ENCODE peak calls at places on chromosomes 3 and 15, in ten cellular contexts. O is T-helper 9 cell; S is stimulated activated CD4-positive, alpha-beta T cell treated with anti-CD3 and anti-CD28 coated beads, Interleukin-15, amount 100 ng/mL, for 24 hours; K is NCI-H748 treated with DMSO at 0.1 percent for 48 hours; N is NCI-H1694 treated with DMSO at 0.1 percent for 48 hours; G is ACHN; C is caudate nucleus; T is natural killer cell treated with Interleukin-12 subunit alpha and Interleukin-12 subunit beta and Interleukin-15 and Interleukin-18, amount 100 ng/mL, for 72 hours; E is CD8-positive, alpha-beta T cell; I is germinal center. D is an unnamed sample.

GRCh38 chr15:59349715-59350420 is 22.8 kb downstream of the MYO1E start:
- DNase-seq in C (no peak), T (no peak), I (no peak), N (no peak), G (peak), S (peak), E (no peak), O (no peak), K (no peak), D (peak)

GRCh38 chr15:89068325-89068784 is 19.9 kb upstream of the ABHD2 start:
- DNase-seq in N (no peak), S (peak), E (no peak), C (no peak), O (no peak), T (peak), K (no peak), I (no peak), G (peak), D (peak)

GRCh38 chr3:123448503-123449091 is at the start of gene ADCY5:
- DNase-seq in I (peak), S (peak), N (no peak), K (no peak), G (no peak), O (no peak), C (no peak), T (peak), E (no peak), D (no peak)

GRCh38 chr15:55589297-55589696 is 1.2 kb upstream of the PYGO1 start:
- DNase-seq in I (no peak), T (no peak), C (no peak), O (no peak), G (no peak), K (no peak), E (no peak), N (no peak), S (no peak), D (no peak)

GRCh38 chr3:36408146-36408545 is 27.8 kb downstream of the STAC start:
- DNase-seq in K (no peak), G (no peak), O (no peak), E (no peak), N (no peak), S (no peak), C (no peak), T (no peak), I (no peak), D (no peak)

GRCh38 chr3:23712095-23712494 is 93.7 kb upstream of the UBE2E1 start:
- DNase-seq in O (no peak), S (no peak), T (no peak), N (no peak), K (no peak), G (peak), E (no peak), I (peak), C (no peak), D (peak)

GRCh38 chr15:60115579-60116415 is 111.7 kb downstream of the FOXB1 start:
- DNase-seq in C (no peak), I (no peak), T (no peak), N (peak), G (peak), K (no peak), E (no peak), O (no peak), S (no peak), D (peak)

GRCh38 chr3:139774570-139775302 is 97.0 kb upstream of the NMNAT3 start:
- DNase-seq in T (no peak), C (no peak), G (no peak), S (no peak), N (peak), I (no peak), E (no peak), O (no peak), K (no peak), D (peak)

GRCh38 chr15:81097116-81097892 is 36.8 kb upstream of the CFAP161 start:
- DNase-seq in S (no peak), O (no peak), G (no peak), C (no peak), K (no peak), I (no peak), E (no peak), T (no peak), N (no peak), D (no peak)

GRCh38 chr3:189273736-189274135 is 102.0 kb downstream of the TPRG1 start:
- DNase-seq in S (no peak), T (no peak), E (no peak), O (no peak), C (no peak), G (no peak), K (no peak), N (no peak), I (no peak), D (peak)